ENCODE peak calls at places on chromosomes 3 and 15, in seven cellular contexts. One of them, this sample, is unnamed.

GRCh38 chr3:172449468-172450149 is 1.4 kb upstream of the GHSR start:
- DNase-seq in NCI-H1105: no peak
- DNase-seq in colonic mucosa: no peak
- DNase-seq in fibroblast of pulmonary artery: peak; percentile 54
- DNase-seq in H54: no peak
- DNase-seq in nucleus accumbens: no peak
- DNase-seq in dorsolateral prefrontal cortex: no peak
- DNase-seq in this sample: no peak

GRCh38 chr3:151856106-151856505 is 17.3 kb upstream of the SUCNR1 start:
- DNase-seq in NCI-H1105: peak; percentile 13
- DNase-seq in colonic mucosa: no peak
- DNase-seq in fibroblast of pulmonary artery: no peak
- DNase-seq in H54: no peak
- DNase-seq in nucleus accumbens: no peak
- DNase-seq in dorsolateral prefrontal cortex: no peak
- DNase-seq in this sample: no peak

GRCh38 chr3:48034000-48034516 is 17.8 kb upstream of the MAP4 start:
- DNase-seq in NCI-H1105: no peak
- DNase-seq in colonic mucosa: no peak
- DNase-seq in fibroblast of pulmonary artery: peak; percentile 79
- DNase-seq in H54: peak; percentile 35
- DNase-seq in nucleus accumbens: no peak
- DNase-seq in dorsolateral prefrontal cortex: no peak
- DNase-seq in this sample: no peak

GRCh38 chr15:83682476-83683162 is 28.7 kb downstream of the ADAMTSL3 start:
- DNase-seq in NCI-H1105: no peak
- DNase-seq in colonic mucosa: no peak
- DNase-seq in fibroblast of pulmonary artery: no peak
- DNase-seq in H54: no peak
- DNase-seq in nucleus accumbens: no peak
- DNase-seq in dorsolateral prefrontal cortex: no peak
- DNase-seq in this sample: no peak

GRCh38 chr3:31893174-31893573 is 87.9 kb downstream of the OSBPL10 start:
- DNase-seq in NCI-H1105: no peak
- DNase-seq in colonic mucosa: no peak
- DNase-seq in fibroblast of pulmonary artery: no peak
- DNase-seq in H54: no peak
- DNase-seq in nucleus accumbens: no peak
- DNase-seq in dorsolateral prefrontal cortex: no peak
- DNase-seq in this sample: no peak

GRCh38 chr15:65804252-65804931 is 12.3 kb upstream of the DENND4A start:
- DNase-seq in NCI-H1105: no peak
- DNase-seq in colonic mucosa: no peak
- DNase-seq in fibroblast of pulmonary artery: peak; percentile 87
- DNase-seq in H54: no peak
- DNase-seq in nucleus accumbens: no peak
- DNase-seq in dorsolateral prefrontal cortex: no peak
- DNase-seq in this sample: no peak

GRCh38 chr15:77091072-77091471 is 20.2 kb upstream of the TSPAN3 start:
- DNase-seq in NCI-H1105: no peak
- DNase-seq in colonic mucosa: no peak
- DNase-seq in fibroblast of pulmonary artery: no peak
- DNase-seq in H54: no peak
- DNase-seq in nucleus accumbens: no peak
- DNase-seq in dorsolateral prefrontal cortex: no peak
- DNase-seq in this sample: no peak

GRCh38 chr3:45024601-45025262 is 1.4 kb upstream of the CLEC3B start:
- DNase-seq in NCI-H1105: no peak
- DNase-seq in colonic mucosa: no peak
- DNase-seq in fibroblast of pulmonary artery: no peak
- DNase-seq in H54: no peak
- DNase-seq in nucleus accumbens: no peak
- DNase-seq in dorsolateral prefrontal cortex: no peak
- DNase-seq in this sample: no peak

GRCh38 chr15:80744411-80744810 is 34.8 kb upstream of the CEMIP start:
- DNase-seq in NCI-H1105: no peak
- DNase-seq in colonic mucosa: no peak
- DNase-seq in fibroblast of pulmonary artery: no peak
- DNase-seq in H54: no peak
- DNase-seq in nucleus accumbens: no peak
- DNase-seq in dorsolateral prefrontal cortex: no peak
- DNase-seq in this sample: no peak

GRCh38 chr3:13682331-13683013 is 133.5 kb downstream of the FBLN2 start:
- DNase-seq in NCI-H1105: no peak
- DNase-seq in colonic mucosa: no peak
- DNase-seq in fibroblast of pulmonary artery: no peak
- DNase-seq in H54: no peak
- DNase-seq in nucleus accumbens: no peak
- DNase-seq in dorsolateral prefrontal cortex: no peak
- DNase-seq in this sample: no peak

GRCh38 chr15:63944681-63944955 is 101.7 kb downstream of the DAPK2 start:
- DNase-seq in NCI-H1105: no peak
- DNase-seq in colonic mucosa: peak; percentile 13
- DNase-seq in fibroblast of pulmonary artery: no peak
- DNase-seq in H54: no peak
- DNase-seq in nucleus accumbens: no peak
- DNase-seq in dorsolateral prefrontal cortex: no peak
- DNase-seq in this sample: no peak

GRCh38 chr3:186722457-186722856 is 5.3 kb downstream of the KNG1 start:
- DNase-seq in NCI-H1105: no peak
- DNase-seq in colonic mucosa: peak; percentile 29
- DNase-seq in fibroblast of pulmonary artery: peak; percentile 3
- DNase-seq in H54: peak; percentile 28
- DNase-seq in nucleus accumbens: no peak
- DNase-seq in dorsolateral prefrontal cortex: no peak
- DNase-seq in this sample: peak; percentile 5

GRCh38 chr3:172216843-172217404 is 177.5 kb downstream of the FNDC3B start:
- DNase-seq in NCI-H1105: no peak
- DNase-seq in colonic mucosa: no peak
- DNase-seq in fibroblast of pulmonary artery: no peak
- DNase-seq in H54: no peak
- DNase-seq in nucleus accumbens: no peak
- DNase-seq in dorsolateral prefrontal cortex: no peak
- DNase-seq in this sample: no peak

GRCh38 chr3:72255736-72256559 is 471.0 kb upstream of the PROK2 start:
- DNase-seq in NCI-H1105: peak; percentile 80
- DNase-seq in colonic mucosa: peak; percentile 83
- DNase-seq in fibroblast of pulmonary artery: no peak
- DNase-seq in H54: no peak
- DNase-seq in nucleus accumbens: peak; percentile 43
- DNase-seq in dorsolateral prefrontal cortex: peak; percentile 50
- DNase-seq in this sample: no peak

GRCh38 chr3:12681586-12682371 is 17.9 kb upstream of the RAF1 start:
- DNase-seq in NCI-H1105: no peak
- DNase-seq in colonic mucosa: no peak
- DNase-seq in fibroblast of pulmonary artery: peak; percentile 84
- DNase-seq in H54: no peak
- DNase-seq in nucleus accumbens: no peak
- DNase-seq in dorsolateral prefrontal cortex: no peak
- DNase-seq in this sample: no peak

GRCh38 chr15:90044191-90044590 is 43.1 kb downstream of the ZNF710 start:
- DNase-seq in NCI-H1105: no peak
- DNase-seq in colonic mucosa: no peak
- DNase-seq in fibroblast of pulmonary artery: no peak
- DNase-seq in H54: no peak
- DNase-seq in nucleus accumbens: no peak
- DNase-seq in dorsolateral prefrontal cortex: no peak
- DNase-seq in this sample: no peak

This sample was measured in Caco-2.